ENCODE peak calls at places on chromosomes 3 and 15, in six cellular contexts. M, B, G, V, D and C are unnamed samples.

GRCh38 chr15:45550436-45550835 is 27.9 kb upstream of the SLC30A4 start:
- DNase-seq in G (no peak), D (no peak), B (peak; percentile 22), M (no peak), V (no peak), C (no peak)

GRCh38 chr3:156218353-156218744 is 98.0 kb downstream of the KCNAB1 start:
- DNase-seq in V (no peak), M (no peak), D (no peak), G (no peak), B (peak; percentile 29), C (no peak)

GRCh38 chr3:121651684-121652083 is 9.0 kb downstream of the HCLS1 start:
- DNase-seq in D (no peak), B (no peak), V (no peak), G (no peak), M (no peak), C (no peak)

GRCh38 chr3:107999215-107999775 is 91.5 kb downstream of the CD47 start:
- DNase-seq in M (peak; percentile 55), D (no peak), B (peak; percentile 34), V (no peak), G (no peak), C (no peak)

GRCh38 chr15:99441871-99442267 is 123.9 kb upstream of the MEF2A start:
- DNase-seq in G (no peak), B (no peak), D (no peak), V (no peak), M (no peak), C (no peak)

GRCh38 chr3:129599607-129600006 is 6.9 kb downstream of the PLXND1 start:
- DNase-seq in D (peak; percentile 48), G (no peak), M (peak; percentile 86), B (peak; percentile 77), V (peak; percentile 77), C (no peak)

GRCh38 chr3:134419214-134419965 is 45.1 kb upstream of the AMOTL2 start:
- DNase-seq in D (no peak), M (no peak), V (no peak), G (no peak), B (no peak), C (no peak)

GRCh38 chr15:33112541-33113105 is 81.9 kb downstream of the FMN1 start:
- DNase-seq in B (no peak), D (no peak), G (no peak), V (no peak), M (no peak), C (no peak)

GRCh38 chr3:166291510-166291909 is 454.3 kb upstream of the BCHE start:
- DNase-seq in G (no peak), V (no peak), D (no peak), M (no peak), B (no peak), C (no peak)

GRCh38 chr3:64266065-64266874 is 41.0 kb upstream of the PRICKLE2 start:
- DNase-seq in D (no peak), B (peak; percentile 96), V (peak; percentile 60), M (no peak), G (no peak), C (no peak)

GRCh38 chr15:75578206-75578947 is 738 bp downstream of the PTPN9 start:
- DNase-seq in B (no peak), M (peak; percentile 62), G (peak; percentile 57), V (no peak), D (peak; percentile 32), C (peak; percentile 7)

GRCh38 chr3:50124363-50125226 is 30.5 kb upstream of the SEMA3F start:
- DNase-seq in M (peak; percentile 44), V (no peak), B (no peak), G (peak; percentile 45), D (no peak), C (no peak)

GRCh38 chr3:69439683-69440270 is 53.9 kb upstream of the FRMD4B start:
- DNase-seq in B (no peak), M (no peak), D (no peak), V (no peak), G (no peak), C (no peak)

GRCh38 chr15:39041979-39042485 is 477.4 kb upstream of the RASGRP1 start:
- DNase-seq in G (no peak), D (no peak), M (no peak), B (no peak), V (no peak), C (no peak)

GRCh38 chr3:30347679-30348216 is 258.7 kb upstream of the TGFBR2 start:
- DNase-seq in V (no peak), G (no peak), D (peak; percentile 61), M (no peak), B (peak; percentile 92), C (peak; percentile 78)

GRCh38 chr3:16807441-16807840 is 77.3 kb upstream of the PLCL2 start:
- DNase-seq in D (no peak), V (no peak), M (no peak), G (no peak), B (no peak), C (no peak)

GRCh38 chr3:134796313-134797079 is 1.4 kb downstream of the EPHB1 start:
- DNase-seq in D (no peak), G (peak; percentile 65), M (no peak), B (peak; percentile 4), V (no peak), C (no peak)

GRCh38 chr3:119613201-119613600 is 15.5 kb downstream of the PLA1A start:
- DNase-seq in M (no peak), D (no peak), V (no peak), G (no peak), B (no peak), C (no peak)

GRCh38 chr3:53570709-53571108 is 76.3 kb downstream of the CACNA1D start:
- DNase-seq in B (peak; percentile 11), V (no peak), G (no peak), D (no peak), M (peak; percentile 76), C (no peak)

GRCh38 chr3:126959921-126960603 is 22.9 kb upstream of the PLXNA1 start:
- DNase-seq in V (no peak), D (no peak), B (peak; percentile 54), G (peak; percentile 46), M (no peak), C (no peak)

GRCh38 chr15:76176487-76177085 is 116.8 kb downstream of the TMEM266 start:
- DNase-seq in B (no peak), G (peak; percentile 86), V (no peak), M (no peak), D (no peak), C (no peak)

GRCh38 chr3:111303760-111304159 is 232.1 kb downstream of the NECTIN3 start:
- DNase-seq in V (no peak), M (no peak), B (no peak), D (no peak), G (no peak), C (no peak)

GRCh38 chr15:74277245-74277644 is 41.1 kb downstream of the CCDC33 start:
- DNase-seq in B (no peak), D (no peak), V (no peak), M (no peak), G (peak; percentile 19), C (no peak)
- H3K27me3 ChIP-seq in B (peaks cover 20% of the 10 kb centered on the region), D (no peaks in the 10 kb centered on the region), V (peaks cover 63% of the 10 kb centered on the region), M (peaks cover 25% of the 10 kb centered on the region), G (peaks cover 33% of the 10 kb centered on the region), C (peaks cover 3% of the 10 kb centered on the region)

DNA sequence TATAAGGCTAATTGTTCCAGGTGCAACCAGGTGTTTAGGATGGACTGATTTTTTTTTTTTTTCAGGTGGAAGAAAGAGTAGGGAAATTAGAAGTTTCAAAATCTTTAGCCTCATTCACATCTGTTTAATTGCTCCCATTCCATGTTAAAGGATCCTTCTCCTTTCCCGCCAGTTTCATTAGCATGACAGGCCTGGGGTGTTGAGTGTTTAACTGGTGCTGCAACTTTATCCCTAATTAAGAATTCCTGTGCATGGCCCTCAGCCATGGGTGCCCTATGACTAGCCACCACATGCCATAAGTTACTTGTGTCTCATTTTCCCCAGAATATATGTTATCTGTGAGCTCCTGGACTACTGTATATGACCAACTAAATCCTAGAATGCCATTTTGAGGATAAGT is 501.4 kb downstream of the NSUN3 start:
- DNase-seq in G (no peak), V (no peak), M (no peak), B (no peak), D (no peak), C (no peak)
- H3K4me3 ChIP-seq in G (no peak overlapping the region), V (no peak overlapping the region), M (no peak overlapping the region), B (no peak overlapping the region), D (no peak overlapping the region), C (no peak overlapping the region)

DNA sequence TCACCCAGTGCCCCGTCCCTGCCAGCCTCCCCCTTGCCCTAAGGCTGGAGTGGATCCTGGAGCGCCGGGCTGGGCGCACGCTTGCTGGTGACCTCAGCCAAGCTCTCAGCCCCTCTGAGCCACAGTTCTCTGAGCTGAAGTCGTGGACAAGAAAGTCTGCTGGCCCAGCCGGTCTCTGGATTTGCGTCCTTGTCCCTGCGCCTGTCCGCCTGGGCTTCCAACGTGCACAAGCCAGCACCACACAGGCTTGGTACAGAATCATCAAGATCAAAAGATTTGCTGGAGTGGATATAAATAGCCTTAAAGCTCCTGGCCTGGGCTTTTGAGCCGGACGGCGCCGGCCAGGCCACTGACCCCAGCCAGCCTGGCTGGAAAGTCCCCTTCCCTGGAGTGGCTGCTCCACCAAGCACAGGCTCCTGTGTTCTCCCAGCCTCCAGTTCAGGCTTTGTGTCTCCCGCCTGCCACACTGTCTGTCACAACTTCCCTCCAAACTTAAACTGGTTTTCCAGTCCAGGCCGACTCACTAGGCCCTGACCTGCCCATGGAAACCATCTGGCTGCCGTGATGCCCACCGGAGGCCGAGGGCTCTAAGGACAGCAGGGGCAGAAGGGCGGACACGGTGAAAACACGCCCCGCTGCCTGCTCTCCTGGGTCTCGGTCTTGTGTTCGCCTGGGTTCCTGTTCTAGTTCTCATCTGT is 156.2 kb downstream of the NUP210 start:
- DNase-seq in M (no peak), B (no peak), D (no peak), G (peak; percentile 56), V (no peak), C (no peak)
- H3K27me3 ChIP-seq in M (peaks cover 3% of the 10 kb centered on the region), B (peaks cover 5% of the 10 kb centered on the region), D (no peaks in the 10 kb centered on the region), G (no peaks in the 10 kb centered on the region), V (peaks cover 20% of the 10 kb centered on the region), C (no peaks in the 10 kb centered on the region)

GRCh38 chr3:46699846-46700523 is 1.2 kb upstream of the TMIE start:
- DNase-seq in G (peak; percentile 83), D (no peak), V (peak; percentile 75), M (peak; percentile 83), B (no peak), C (no peak)

GRCh38 chr3:46703013-46703520 is 1.9 kb downstream of the TMIE start:
- DNase-seq in D (no peak), B (no peak), M (peak; percentile 27), G (peak; percentile 44), V (no peak), C (no peak)

GRCh38 chr3:46702246-46703012 is 1.2 kb downstream of the TMIE start:
- DNase-seq in G (peak; percentile 49), B (no peak), D (no peak), V (no peak), M (peak; percentile 32), C (no peak)

GRCh38 chr3:46700772-46701171 is 420 bp upstream of the TMIE start:
- DNase-seq in G (peak; percentile 75), B (no peak), V (no peak), D (no peak), M (no peak), C (no peak)

DNA sequence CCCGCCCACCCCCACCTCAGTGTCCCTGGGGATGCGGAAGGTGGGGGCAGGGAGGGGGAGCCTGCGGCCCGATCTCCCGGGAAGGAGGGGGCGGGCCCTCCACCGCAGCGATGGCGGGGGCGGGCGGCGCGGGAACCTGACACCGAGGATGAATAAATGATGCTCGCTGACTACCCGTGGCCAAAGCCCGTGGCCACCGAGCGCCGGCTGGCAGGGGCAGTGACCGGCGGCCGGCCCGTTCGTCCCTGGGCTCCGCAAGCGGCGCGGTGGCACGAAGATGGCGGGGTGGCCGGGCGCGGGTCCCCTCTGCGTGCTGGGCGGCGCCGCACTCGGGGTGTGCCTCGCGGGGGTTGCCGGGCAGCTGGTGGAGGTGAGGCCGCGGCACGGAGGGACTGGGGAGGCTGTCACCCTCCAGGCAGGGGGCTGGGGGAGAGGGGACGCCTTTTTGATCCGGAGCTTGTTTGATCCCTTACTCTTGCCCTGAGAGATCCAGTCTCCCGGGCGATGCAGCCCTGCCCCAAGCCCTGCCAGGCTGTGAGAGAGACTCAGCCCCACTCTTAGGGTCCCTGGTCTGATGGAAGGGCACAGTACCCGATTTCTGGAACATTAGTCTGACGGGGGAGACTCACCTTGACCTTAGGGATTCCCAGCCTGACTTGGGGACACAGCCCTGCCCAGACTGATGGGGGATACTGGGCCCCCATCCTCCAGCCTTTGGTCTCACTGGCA is at the start of gene TMIE:
- DNase-seq in B (no peak), G (peak; percentile 69), M (no peak), V (no peak), D (no peak), C (no peak)
- H3K4me3 ChIP-seq in B (peak within 1 kb of the TSS; percentile 28), G (peak within 1 kb of the TSS; percentile 65), M (peak within 1 kb of the TSS; percentile 41), V (peak within 1 kb of the TSS; percentile 47), D (no peak within 1 kb of the TSS), C (no peak within 1 kb of the TSS)